ENCODE peak calls at places on chromosomes 12 and 14, in five cellular contexts. N is activated T-helper 1 cell treated with anti-CD3 and anti-CD28 coated beads, Interleukin-2, amount 50 U/mL, for 16 hours; Z is HCEC 1CT; A is T-cell; P is stimulated activated CD8-positive, alpha-beta memory T cell treated with anti-CD3 and anti-CD28 coated beads, Interleukin-2, amount 100 ng/mL, for 48 hours. K is an unnamed sample.

GRCh38 chr14:72217164-72217563 is 284.9 kb downstream of the RGS6 start:
- DNase-seq in P (no peak), A (no peak), N (no peak), Z (no peak), K (no peak)

GRCh38 chr14:99731536-99732435 is 47.7 kb downstream of the CYP46A1 start:
- DNase-seq in P (no peak), N (no peak), Z (no peak), A (no peak), K (no peak)

GRCh38 chr14:90375934-90376333 is 20.9 kb upstream of the CALM1 start:
- DNase-seq in Z (no peak), A (no peak), N (no peak), P (no peak), K (peak; percentile 35)

GRCh38 chr14:101839236-101839635 is 77.7 kb downstream of the PPP2R5C start:
- DNase-seq in A (peak; percentile 35), N (no peak), Z (no peak), P (no peak), K (no peak)

GRCh38 chr12:97177482-97177881 is 270.4 kb downstream of the NEDD1 start:
- DNase-seq in Z (no peak), A (no peak), P (no peak), N (no peak), K (peak; percentile 1)

GRCh38 chr14:39374846-39375245 is 57.4 kb downstream of the FBXO33 start:
- DNase-seq in Z (peak; percentile 80), N (no peak), A (no peak), P (no peak), K (peak; percentile 10)

GRCh38 chr12:59085680-59086079 is 165.4 kb upstream of the LRIG3 start:
- DNase-seq in A (no peak), Z (no peak), P (no peak), N (no peak), K (no peak)

GRCh38 chr14:37985826-37986470 is 221.8 kb upstream of the SSTR1 start:
- DNase-seq in Z (peak; percentile 52), N (no peak), P (no peak), A (peak; percentile 37), K (no peak)

GRCh38 chr14:76267322-76268012 is 108.5 kb upstream of the ESRRB start:
- DNase-seq in A (no peak), P (no peak), Z (peak; percentile 48), N (no peak), K (no peak)

GRCh38 chr12:54383041-54383609 is 1.4 kb downstream of the ZNF385A start:
- DNase-seq in N (no peak), Z (peak; percentile 99), P (no peak), A (no peak), K (peak; percentile 95)

GRCh38 chr12:52075409-52075724 is 4.1 kb upstream of the SMIM41 start:
- DNase-seq in Z (no peak), N (no peak), P (no peak), A (no peak), K (no peak)